ENCODE peak calls at places on chromosomes 6 and 20, in eight cellular contexts. T is occipital lobe; H is hypothalamus; M is activated CD8-positive, alpha-beta T cell treated with anti-CD3 and anti-CD28 coated beads for 36 hours; Q is mesendoderm; L is aorta; B is HFF-Myc; D is HCEC 1CT. I is an unnamed sample.

GRCh38 chr20:10681466-10681865 is 7.7 kb upstream of the JAG1 start:
- DNase-seq in T (no peak), H (no peak), M (no peak), Q (no peak), L (no peak), B (no peak), D (no peak), I (no peak)

GRCh38 chr6:40387871-40388264 is 199.3 kb downstream of the LRFN2 start:
- DNase-seq in T (no peak), H (no peak), M (no peak), Q (no peak), L (no peak), B (no peak), D (no peak), I (no peak)

GRCh38 chr6:134550604-134551003 is 232.7 kb upstream of the SGK1 start:
- DNase-seq in T (no peak), H (no peak), M (no peak), Q (peak; percentile 90), L (no peak), B (peak; percentile 41), D (peak; percentile 86), I (no peak)

GRCh38 chr6:47353822-47354221 is 44.1 kb upstream of the TNFRSF21 start:
- DNase-seq in T (no peak), H (no peak), M (no peak), Q (no peak), L (no peak), B (no peak), D (no peak), I (no peak)

GRCh38 chr20:58660855-58661254 is 9.8 kb downstream of the STX16 start:
- DNase-seq in T (no peak), H (no peak), M (no peak), Q (no peak), L (no peak), B (no peak), D (no peak), I (no peak)

GRCh38 chr20:1822564-1823420 is 72.4 kb upstream of the SIRPA start:
- DNase-seq in T (no peak), H (no peak), M (no peak), Q (no peak), L (no peak), B (no peak), D (peak; percentile 24), I (no peak)

GRCh38 chr20:33433465-33433864 is 10.1 kb downstream of the SNTA1 start:
- DNase-seq in T (peak; percentile 17), H (peak; percentile 43), M (no peak), Q (no peak), L (peak; percentile 90), B (no peak), D (no peak), I (no peak)

GRCh38 chr20:56222945-56223344 is 25.6 kb upstream of the MC3R start:
- DNase-seq in T (no peak), H (no peak), M (no peak), Q (no peak), L (no peak), B (no peak), D (no peak), I (no peak)

GRCh38 chr6:135606392-135606791 is 108.9 kb upstream of the AHI1 start:
- DNase-seq in T (no peak), H (no peak), M (no peak), Q (no peak), L (no peak), B (no peak), D (no peak), I (no peak)

GRCh38 chr6:103027532-103027931 is 1634.0 kb downstream of the GRIK2 start:
- DNase-seq in T (no peak), H (no peak), M (no peak), Q (peak; percentile 65), L (no peak), B (no peak), D (no peak), I (no peak)

I was measured in nucleus accumbens.